ENCODE peak calls at places on chromosome 19, in five cellular contexts. L, V, R, X and F are unnamed samples.

GRCh38 chr19:6276447-6276846 is 3.3 kb downstream of the MLLT1 start:
- DNase-seq in V (no peak), X (peak; percentile 77), L (peak; percentile 70), R (peak; percentile 95), F (no peak)

GRCh38 chr19:45152504-45153338 is 8.1 kb downstream of the NKPD1 start:
- DNase-seq in X (peak; percentile 54), L (no peak), V (no peak), R (peak; percentile 90), F (peak; percentile 72)

GRCh38 chr19:14434543-14435319 is 1.6 kb downstream of the PKN1 start:
- DNase-seq in R (peak; percentile 91), X (peak; percentile 92), L (no peak), V (peak; percentile 78), F (peak; percentile 42)

GRCh38 chr19:1513492-1514294 is 874 bp upstream of the ADAMTSL5 start:
- DNase-seq in R (no peak), X (peak; percentile 60), L (peak; percentile 30), V (peak; percentile 62), F (peak; percentile 84)

GRCh38 chr19:37313335-37313627 is 57.6 kb upstream of the ZNF527 start:
- DNase-seq in V (no peak), L (no peak), R (no peak), X (peak; percentile 8), F (no peak)

GRCh38 chr19:56403261-56403660 is 871 bp upstream of the ZNF583 start:
- DNase-seq in L (no peak), R (no peak), X (peak; percentile 47), V (no peak), F (peak; percentile 13)

GRCh38 chr19:43699506-43700367 is 16.1 kb upstream of the IRGC start:
- DNase-seq in X (peak; percentile 21), V (no peak), L (no peak), R (peak; percentile 86), F (no peak)

GRCh38 chr19:38551450-38551813 is 66.3 kb downstream of the MAP4K1 start:
- DNase-seq in L (no peak), R (no peak), X (no peak), V (no peak), F (peak; percentile 75)

GRCh38 chr19:15169541-15170285 is 31.1 kb downstream of the NOTCH3 start:
- DNase-seq in R (no peak), V (no peak), L (no peak), X (no peak), F (no peak)

GRCh38 chr19:36061367-36061766 is 6.7 kb downstream of the WDR62 start:
- DNase-seq in L (no peak), V (no peak), R (no peak), X (no peak), F (no peak)

GRCh38 chr19:44260695-44261446 is 1.2 kb downstream of the ZNF233 start:
- DNase-seq in V (no peak), X (peak; percentile 10), L (no peak), R (no peak), F (no peak)

GRCh38 chr19:2613507-2614295 is 88.8 kb downstream of the GNG7 start:
- DNase-seq in X (peak; percentile 60), V (peak; percentile 53), L (no peak), R (peak; percentile 88), F (peak; percentile 74)

GRCh38 chr19:49364083-49364687 is 508 bp downstream of the DKKL1 start:
- DNase-seq in L (no peak), X (no peak), V (no peak), R (no peak), F (no peak)

GRCh38 chr19:49362048-49362925 is at the start of gene TEAD2:
- DNase-seq in L (no peak), R (peak; percentile 95), X (peak; percentile 38), V (peak; percentile 63), F (no peak)

GRCh38 chr19:49361438-49362047 is 673 bp downstream of the TEAD2 start:
- DNase-seq in R (peak; percentile 95), V (peak; percentile 80), X (peak; percentile 70), L (peak; percentile 70), F (no peak)

GRCh38 chr19:49362926-49363264 is 679 bp upstream of the TEAD2 start:
- DNase-seq in L (no peak), V (no peak), R (no peak), X (no peak), F (no peak)

GRCh38 chr19:49363265-49364082 is at the start of gene DKKL1:
- DNase-seq in L (peak; percentile 98), R (peak; percentile 100), X (peak; percentile 100), V (peak; percentile 100), F (peak; percentile 97)
- TF ChIP-seq CTCF in L (peak; percentile 22), R (no peak), X (no peak), V (peak; percentile 10), F (no peak)

DNA sequence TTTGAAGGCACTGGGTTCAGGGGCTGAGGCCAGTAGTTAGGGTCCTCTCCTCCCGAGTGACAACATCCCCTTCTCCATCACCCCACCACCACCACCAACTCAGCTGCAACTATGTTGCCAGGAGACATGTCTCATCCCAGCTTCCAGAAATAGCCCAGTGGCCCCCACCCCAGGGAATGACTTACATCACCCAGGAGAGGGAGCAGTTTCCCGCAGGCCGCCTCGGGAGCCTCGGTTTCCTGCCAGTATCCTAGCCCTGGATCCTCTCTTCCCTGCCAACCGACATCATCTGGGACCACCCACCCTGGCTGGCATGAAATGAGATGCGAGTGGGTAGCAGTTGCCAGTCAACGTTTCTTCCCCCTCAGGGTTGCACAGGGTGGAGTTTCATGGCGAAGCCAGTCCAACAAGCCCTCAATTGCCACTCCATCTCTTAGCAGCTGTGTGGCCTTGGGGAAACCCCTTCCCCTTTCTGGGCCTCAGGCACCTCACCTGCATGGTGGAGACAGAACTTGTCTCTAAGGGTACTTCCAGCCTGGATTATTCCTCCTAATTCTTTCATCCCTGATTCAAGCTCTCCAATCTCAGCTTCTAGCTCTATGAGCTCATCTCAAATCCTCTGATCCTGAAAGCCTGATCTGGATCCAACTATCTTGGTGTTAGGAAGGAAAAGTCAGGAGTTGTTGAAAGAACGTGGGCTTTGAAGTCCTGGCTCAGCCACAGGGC is 3.9 kb upstream of the GSK3A start:
- DNase-seq in X (peak; percentile 86), V (peak; percentile 63), R (peak; percentile 95), L (peak; percentile 56), F (no peak)
- TF ChIP-seq CTCF in X (peak; percentile 80), V (peak; percentile 60), R (peak; percentile 59), L (peak; percentile 75), F (no peak)

GRCh38 chr19:27765397-27765796 is 1447.6 kb downstream of the UQCRFS1 start:
- DNase-seq in X (no peak), V (no peak), L (no peak), R (peak; percentile 53), F (no peak)

GRCh38 chr19:27764186-27764804 is 1448.7 kb downstream of the UQCRFS1 start:
- DNase-seq in V (no peak), R (peak; percentile 29), L (no peak), X (no peak), F (no peak)

GRCh38 chr19:27770095-27770494 is 1442.9 kb downstream of the UQCRFS1 start:
- DNase-seq in V (no peak), R (peak; percentile 31), X (no peak), L (no peak), F (no peak)

GRCh38 chr19:27765912-27766725 is 1446.8 kb downstream of the UQCRFS1 start:
- DNase-seq in V (no peak), R (no peak), L (no peak), X (no peak), F (no peak)

DNA sequence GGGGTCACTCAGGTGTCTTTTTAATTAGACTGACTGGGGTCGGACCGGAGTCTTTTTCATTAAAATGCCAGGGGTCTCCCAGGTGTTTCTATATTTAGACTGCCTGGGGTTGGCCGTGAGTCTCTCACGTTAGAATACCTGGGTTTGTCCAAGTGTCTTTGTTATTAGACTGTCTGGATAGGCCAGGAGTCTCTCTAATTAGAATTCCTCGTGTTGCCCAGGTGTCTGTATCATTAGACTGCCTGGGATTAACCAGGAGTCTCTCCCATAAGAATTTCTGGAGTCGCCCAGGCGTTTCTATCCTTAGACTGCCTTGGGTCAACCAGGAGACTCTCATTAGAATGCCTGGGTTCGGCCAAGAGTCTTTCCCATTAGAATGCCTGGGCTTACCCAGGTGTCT is 1445.7 kb downstream of the UQCRFS1 start:
- DNase-seq in V (no peak), R (no peak), X (no peak), L (no peak), F (no peak)
- TF ChIP-seq CTCF in V (no peak), R (no peak), X (no peak), L (no peak), F (no peak)

GRCh38 chr19:31418692-31419430 is 69.6 kb upstream of the TSHZ3 start:
- DNase-seq in L (no peak), R (no peak), X (no peak), V (no peak), F (no peak)

GRCh38 chr19:31418055-31418454 is 68.8 kb upstream of the TSHZ3 start:
- DNase-seq in R (no peak), X (no peak), L (no peak), V (no peak), F (no peak)

GRCh38 chr19:31419871-31420430 is 70.7 kb upstream of the TSHZ3 start:
- DNase-seq in V (no peak), X (no peak), R (no peak), L (no peak), F (no peak)

GRCh38 chr19:31423896-31424295 is 74.7 kb upstream of the TSHZ3 start:
- DNase-seq in X (no peak), V (no peak), L (no peak), R (no peak), F (no peak)

DNA sequence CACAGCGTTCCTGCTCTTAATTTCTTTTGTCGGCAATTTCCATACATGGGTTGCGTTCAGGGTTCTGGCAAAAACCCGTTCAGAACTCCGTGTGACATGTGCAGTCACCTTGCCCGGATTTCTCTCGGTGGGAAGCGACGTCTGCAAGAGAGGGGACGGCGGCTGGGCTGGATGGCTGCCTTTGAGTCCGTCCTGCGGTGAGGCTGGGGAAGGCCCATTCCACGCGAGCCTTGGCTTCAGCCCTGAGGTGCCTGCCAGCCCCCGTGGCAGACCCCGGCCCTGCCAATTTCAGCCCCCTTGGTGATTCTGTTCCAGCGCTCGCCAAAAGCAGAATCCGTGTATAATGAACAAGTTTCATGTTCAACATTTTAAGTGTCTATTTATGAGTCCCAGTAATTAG is 72.6 kb upstream of the TSHZ3 start:
- DNase-seq in X (no peak), L (no peak), V (no peak), R (no peak), F (no peak)
- TF ChIP-seq CTCF in X (no peak), L (no peak), V (no peak), R (no peak), F (no peak)

GRCh38 chr19:13095934-13096890 is 6.4 kb downstream of the LYL1 start:
- DNase-seq in V (peak; percentile 46), X (no peak), R (no peak), L (no peak), F (no peak)
- TF ChIP-seq CTCF in V (peak; percentile 42), X (no peak), R (peak; percentile 21), L (no peak), F (no peak)

DNA sequence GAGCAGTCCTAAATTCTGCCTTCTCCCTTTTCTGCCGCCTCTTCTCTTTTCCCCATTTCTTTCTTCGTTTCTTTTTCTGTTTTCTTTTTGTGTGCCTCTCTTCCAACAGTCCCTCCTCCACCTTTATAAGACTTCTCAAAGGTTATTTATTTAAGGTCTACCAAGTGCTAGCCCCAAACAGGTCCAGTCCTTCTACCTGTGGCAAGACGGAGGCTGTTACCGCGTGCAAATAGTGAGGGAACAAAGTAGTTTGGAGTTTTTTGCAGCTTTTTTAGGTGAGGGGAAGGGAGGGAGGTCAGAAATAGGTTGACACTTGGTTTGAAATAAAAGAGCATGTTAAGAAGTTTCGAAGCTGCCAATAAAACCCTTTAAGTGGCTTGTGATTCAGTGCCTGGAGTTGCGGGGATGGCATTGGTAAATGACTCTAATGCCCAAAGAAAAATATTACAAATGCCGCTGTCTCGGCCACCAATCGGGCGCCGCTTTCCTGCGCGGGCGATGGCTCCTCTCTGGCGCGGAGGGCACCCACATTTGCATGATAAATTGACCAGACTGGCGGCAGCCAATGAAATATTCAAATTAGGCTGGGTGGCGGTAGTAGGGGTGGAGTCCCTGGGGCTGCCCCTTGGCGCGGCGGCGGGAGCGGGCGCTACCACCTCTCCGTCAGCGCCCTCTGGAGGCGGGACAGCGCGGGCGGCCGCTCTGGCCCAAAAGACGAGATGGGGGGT is 7.5 kb upstream of the TSHZ3 start:
- DNase-seq in V (no peak), L (no peak), R (no peak), X (no peak), F (no peak)
- TF ChIP-seq CTCF in V (no peak), L (no peak), R (no peak), X (peak; percentile 17), F (no peak)